ENCODE peak calls at places on chromosomes 2 and 18, in seven cellular contexts. M is IMR-90, R is tibial artery, S is cardiac muscle cell, D is left lung, Y is K562, T is ovary. U is an unnamed sample.

GRCh38 chr2:179268277-179268935 is 3.8 kb upstream of the SESTD1 start:
- DNase-seq in M (peak; percentile 49), R (peak; percentile 53), S (no peak), D (no peak), Y (no peak), T (no peak), U (peak; percentile 72)

GRCh38 chr2:88919087-88919738 is 227.7 kb downstream of the RPIA start:
- DNase-seq in M (peak; percentile 34), R (no peak), S (no peak), D (no peak), Y (peak; percentile 41), T (no peak), U (no peak)

GRCh38 chr2:61320181-61320580 is 150.7 kb downstream of the USP34 start:
- DNase-seq in M (no peak), R (no peak), S (no peak), D (no peak), Y (no peak), T (no peak), U (no peak)

GRCh38 chr18:74284501-74285004 is 7.2 kb downstream of the CYB5A start:
- DNase-seq in M (no peak), R (no peak), S (peak; percentile 78), D (no peak), Y (no peak), T (no peak), U (no peak)

GRCh38 chr2:204234879-204235278 is 298.3 kb downstream of the ICOS start:
- DNase-seq in M (peak; percentile 50), R (no peak), S (no peak), D (no peak), Y (no peak), T (no peak), U (no peak)

GRCh38 chr2:10792660-10793400 is 19.8 kb downstream of the PDIA6 start:
- DNase-seq in M (no peak), R (no peak), S (no peak), D (no peak), Y (no peak), T (no peak), U (no peak)

GRCh38 chr18:57846258-57846657 is 43.1 kb upstream of the ATP8B1 start:
- DNase-seq in M (peak; percentile 88), R (no peak), S (peak; percentile 78), D (no peak), Y (peak; percentile 83), T (no peak), U (no peak)

GRCh38 chr2:71455741-71456569 is 2.6 kb downstream of the DYSF start:
- DNase-seq in M (no peak), R (no peak), S (peak; percentile 90), D (no peak), Y (no peak), T (no peak), U (peak; percentile 58)

GRCh38 chr2:164841719-164842623 is at the start of gene COBLL1:
- DNase-seq in M (peak; percentile 41), R (peak; percentile 78), S (peak; percentile 87), D (peak; percentile 92), Y (peak; percentile 49), T (peak; percentile 86), U (peak; percentile 67)

GRCh38 chr2:58925676-58926081 is 684.6 kb upstream of the FANCL start:
- DNase-seq in M (peak; percentile 46), R (no peak), S (no peak), D (no peak), Y (peak; percentile 4), T (no peak), U (no peak)

GRCh38 chr18:36761186-36761698 is 67.6 kb downstream of the TPGS2 start:
- DNase-seq in M (no peak), R (no peak), S (no peak), D (no peak), Y (peak; percentile 28), T (no peak), U (no peak)

GRCh38 chr2:206082298-206082843 is 3.6 kb downstream of the INO80D start:
- DNase-seq in M (no peak), R (no peak), S (no peak), D (no peak), Y (no peak), T (no peak), U (no peak)

GRCh38 chr2:202521470-202521869 is 113.3 kb upstream of the FAM117B start:
- DNase-seq in M (no peak), R (no peak), S (no peak), D (no peak), Y (no peak), T (no peak), U (no peak)

GRCh38 chr2:16026816-16027501 is 86.6 kb downstream of the MYCN start:
- DNase-seq in M (no peak), R (no peak), S (no peak), D (no peak), Y (no peak), T (no peak), U (no peak)

GRCh38 chr18:36527025-36527424 is 229.5 kb downstream of the FHOD3 start:
- DNase-seq in M (peak; percentile 30), R (no peak), S (no peak), D (no peak), Y (no peak), T (no peak), U (no peak)

GRCh38 chr18:55247032-55247431 is 287.8 kb upstream of the CCDC68 start:
- DNase-seq in M (no peak), R (no peak), S (no peak), D (no peak), Y (no peak), T (no peak), U (no peak)

GRCh38 chr18:12253027-12253426 is 1.1 kb upstream of the CIDEA start:
- DNase-seq in M (no peak), R (no peak), S (no peak), D (no peak), Y (no peak), T (no peak), U (no peak)

GRCh38 chr2:222810044-222810443 is 50.8 kb upstream of the ACSL3 start:
- DNase-seq in M (no peak), R (no peak), S (no peak), D (no peak), Y (no peak), T (no peak), U (no peak)

GRCh38 chr2:95234806-95235205 is 27.5 kb downstream of the ZNF892 start:
- DNase-seq in M (no peak), R (no peak), S (no peak), D (no peak), Y (no peak), T (no peak), U (no peak)

GRCh38 chr2:95240091-95240490 is 32.8 kb downstream of the ZNF892 start:
- DNase-seq in M (no peak), R (no peak), S (no peak), D (no peak), Y (no peak), T (no peak), U (no peak)

GRCh38 chr2:95238131-95238530 is 30.8 kb downstream of the ZNF892 start:
- DNase-seq in M (no peak), R (no peak), S (no peak), D (no peak), Y (no peak), T (no peak), U (no peak)

DNA sequence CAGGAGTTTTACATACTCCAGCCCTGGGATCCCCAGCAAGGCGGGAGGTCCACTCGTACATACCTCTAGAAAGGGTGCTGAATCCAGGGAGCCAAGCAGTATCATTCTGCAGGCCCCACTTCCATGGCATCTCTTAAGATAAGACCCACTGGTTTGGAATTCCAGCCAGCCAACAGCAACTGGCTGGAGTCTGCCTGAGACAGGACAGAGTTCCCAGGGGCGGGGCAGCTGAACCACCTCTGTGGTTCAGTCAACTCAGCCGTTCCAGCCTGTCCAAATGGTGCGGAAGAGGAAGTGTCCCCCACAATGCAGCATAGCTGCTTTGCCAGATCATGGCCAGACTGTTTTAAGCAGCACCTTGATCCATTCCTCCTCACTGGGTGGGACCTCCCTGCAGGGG is 33.2 kb downstream of the ZNF892 start:
- DNase-seq in M (no peak), R (no peak), S (no peak), D (no peak), Y (no peak), T (no peak), U (no peak)
- H3K27ac ChIP-seq in M (no peak overlapping the region), R (no peak overlapping the region), S (no peak overlapping the region), D (no peak overlapping the region), Y (no peak overlapping the region), T (no peak overlapping the region), U (no peak overlapping the region)

GRCh38 chr2:84716564-84716963 is 164.3 kb downstream of the TRABD2A start:
- DNase-seq in M (no peak), R (no peak), S (peak; percentile 73), D (no peak), Y (no peak), T (no peak), U (no peak)

GRCh38 chr2:84713441-84713840 is 167.4 kb downstream of the TRABD2A start:
- DNase-seq in M (peak; percentile 43), R (no peak), S (no peak), D (no peak), Y (no peak), T (no peak), U (no peak)

GRCh38 chr2:84719434-84719833 is 161.4 kb downstream of the TRABD2A start:
- DNase-seq in M (no peak), R (no peak), S (no peak), D (no peak), Y (no peak), T (no peak), U (no peak)

GRCh38 chr2:84711651-84712050 is 169.2 kb downstream of the TRABD2A start:
- DNase-seq in M (no peak), R (no peak), S (no peak), D (no peak), Y (no peak), T (no peak), U (no peak)

GRCh38 chr2:84717302-84717701 is 163.6 kb downstream of the TRABD2A start:
- DNase-seq in M (no peak), R (no peak), S (no peak), D (no peak), Y (no peak), T (no peak), U (no peak)
- H3K27ac ChIP-seq in M (no peak overlapping the region), R (no peak overlapping the region), S (no peak overlapping the region), D (no peak overlapping the region), Y (no peak overlapping the region), T (no peak overlapping the region), U (no peak overlapping the region)

GRCh38 chr2:172693529-172694185 is 42.0 kb upstream of the RAPGEF4 start:
- DNase-seq in M (no peak), R (no peak), S (no peak), D (no peak), Y (no peak), T (no peak), U (no peak)
- H3K27ac ChIP-seq in M (peak overlapping the region; percentile 61), R (no peak overlapping the region), S (no peak overlapping the region), D (no peak overlapping the region), Y (no peak overlapping the region), T (no peak overlapping the region), U (no peak overlapping the region)

DNA sequence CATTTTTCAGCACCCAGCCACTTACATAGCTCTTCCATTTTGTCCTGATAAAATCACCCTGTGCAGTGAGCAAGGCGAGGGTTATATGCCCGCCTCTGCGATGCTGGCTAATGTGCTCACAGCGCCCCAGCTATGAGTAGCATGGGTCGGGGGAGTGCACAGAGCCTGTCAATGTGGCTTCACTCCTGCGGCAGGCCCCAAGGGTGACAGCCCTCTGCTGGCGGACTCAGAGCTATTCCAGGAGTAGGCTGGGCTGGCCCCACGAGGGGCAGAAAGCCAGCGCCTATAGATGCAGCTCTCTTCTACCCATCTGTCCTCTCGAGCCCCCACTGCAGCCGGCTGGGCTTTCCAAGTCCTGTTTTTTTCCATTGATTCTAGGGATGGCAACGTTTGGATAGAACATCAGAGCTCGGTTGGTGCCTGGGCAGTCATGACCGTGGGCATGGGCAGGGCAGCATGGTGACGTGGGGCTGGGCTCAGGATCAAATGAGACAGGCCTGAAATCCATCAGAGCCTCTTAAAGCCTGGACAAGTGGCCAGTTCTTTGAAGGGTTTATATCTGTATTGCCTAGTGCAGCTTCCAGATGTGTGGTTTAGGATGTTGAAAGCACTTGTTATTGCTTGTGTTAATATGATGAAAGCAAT is 134.7 kb downstream of the MCFD2 start:
- DNase-seq in M (peak; percentile 56), R (no peak), S (peak; percentile 82), D (peak; percentile 65), Y (peak; percentile 67), T (no peak), U (no peak)
- H3K27ac ChIP-seq in M (peak overlapping the region; percentile 14), R (peak overlapping the region; percentile 48), S (no peak overlapping the region), D (peak overlapping the region; percentile 40), Y (no peak overlapping the region), T (no peak overlapping the region), U (peak overlapping the region; percentile 50)